ENCODE peak calls at places on chromosomes 13 and 19, in eight cellular contexts. X is choroid plexus epithelial cell, P is glutamatergic neuron, D is esophagus squamous epithelium, O is MM.1S, W is fibroblast of mammary gland, J is endodermal cell, T is foreskin fibroblast. S is an unnamed sample.

GRCh38 chr13:28761586-28761985 is 42.8 kb upstream of the SLC46A3 start:
- DNase-seq in J (no peak), X (peak; percentile 47), D (no peak), W (peak; percentile 26), P (no peak), O (no peak), T (peak; percentile 10), S (no peak)

GRCh38 chr13:26257049-26257448 is 3.1 kb downstream of the CDK8 start:
- DNase-seq in W (no peak), O (no peak), X (no peak), P (no peak), D (no peak), T (no peak), J (no peak), S (no peak)

GRCh38 chr19:5934779-5935472 is 20.9 kb downstream of the CAPS start:
- DNase-seq in T (peak; percentile 80), W (peak; percentile 86), X (peak; percentile 64), D (no peak), P (no peak), O (no peak), J (no peak), S (no peak)

GRCh38 chr19:4393947-4394590 is 6.3 kb downstream of the SH3GL1 start:
- DNase-seq in T (no peak), D (no peak), P (no peak), O (no peak), X (no peak), W (no peak), J (peak; percentile 59), S (no peak)

GRCh38 chr13:111142472-111142871 is 27.4 kb downstream of the ARHGEF7 start:
- DNase-seq in D (no peak), X (no peak), W (no peak), P (no peak), J (no peak), O (no peak), T (no peak), S (no peak)

GRCh38 chr19:14517446-14517839 is 754 bp downstream of the DNAJB1 start:
- DNase-seq in X (no peak), T (no peak), D (no peak), O (no peak), P (no peak), J (no peak), W (no peak), S (no peak)

GRCh38 chr19:12705169-12705568 is 8.7 kb upstream of the FBXW9 start:
- DNase-seq in X (no peak), J (no peak), O (no peak), D (no peak), W (no peak), P (no peak), T (no peak), S (no peak)

GRCh38 chr13:43095771-43096719 is 72.7 kb downstream of the DNAJC15 start:
- DNase-seq in O (no peak), X (no peak), W (peak; percentile 35), P (no peak), T (no peak), J (no peak), D (no peak), S (no peak)

GRCh38 chr19:18768997-18769891 is 21.9 kb downstream of the COMP start:
- DNase-seq in T (no peak), O (no peak), J (no peak), D (no peak), X (no peak), W (no peak), P (peak; percentile 12), S (no peak)

GRCh38 chr19:18770663-18771327 is 20.3 kb downstream of the COMP start:
- DNase-seq in X (no peak), W (no peak), T (no peak), D (no peak), P (no peak), J (no peak), O (no peak), S (no peak)

GRCh38 chr19:18769989-18770528 is 21.0 kb downstream of the COMP start:
- DNase-seq in J (no peak), W (no peak), O (no peak), D (no peak), T (no peak), X (no peak), P (peak; percentile 12), S (no peak)

GRCh38 chr19:18765224-18765623 is 25.9 kb downstream of the COMP start:
- DNase-seq in J (no peak), O (no peak), T (no peak), X (no peak), P (no peak), W (no peak), D (no peak), S (no peak)

GRCh38 chr19:18768046-18768771 is 22.9 kb downstream of the COMP start:
- DNase-seq in J (peak; percentile 69), T (no peak), X (no peak), P (peak; percentile 51), D (no peak), W (no peak), O (no peak), S (no peak)
- TF ChIP-seq CTCF in J (peak; percentile 50), T (no peak), X (no peak), P (peak; percentile 28), D (no peak), W (no peak), O (no peak), S (no peak)

DNA sequence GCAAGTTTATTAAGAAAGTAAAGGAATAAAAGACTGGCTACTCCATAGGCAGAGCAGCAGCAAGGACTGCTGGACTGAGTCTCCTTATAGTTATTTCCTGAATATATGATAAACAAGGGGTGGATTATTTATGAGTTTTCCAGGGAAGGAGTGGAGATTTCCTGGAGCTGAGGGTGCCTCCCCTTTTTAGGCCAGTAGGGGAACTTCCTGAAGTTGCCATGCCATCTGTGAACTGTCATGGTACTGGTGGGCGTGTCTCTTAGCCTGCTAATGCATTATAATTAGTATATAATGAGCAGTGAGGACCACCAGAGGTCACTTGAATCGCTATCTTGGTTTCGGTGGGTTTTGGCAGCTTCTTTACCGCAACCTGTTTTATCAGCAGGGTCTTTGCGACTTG is 13.5 kb downstream of the ZSCAN5A start:
- DNase-seq in O (no peak), P (no peak), W (no peak), X (no peak), T (no peak), D (no peak), J (no peak), S (no peak)
- TF ChIP-seq CTCF in O (no peak), P (peak; percentile 24), W (peak; percentile 8), X (no peak), T (no peak), D (no peak), J (peak; percentile 57), S (no peak)

GRCh38 chr13:50593228-50593627 is 250.3 kb downstream of the DLEU7 start:
- DNase-seq in J (no peak), D (no peak), T (no peak), X (no peak), O (no peak), W (no peak), P (no peak), S (no peak)

GRCh38 chr13:50596776-50597203 is 246.7 kb downstream of the DLEU7 start:
- DNase-seq in D (no peak), P (no peak), J (no peak), X (no peak), T (no peak), W (no peak), O (no peak), S (no peak)

GRCh38 chr13:50592412-50593145 is 250.9 kb downstream of the DLEU7 start:
- DNase-seq in D (no peak), X (peak; percentile 77), J (no peak), T (peak; percentile 68), P (no peak), O (no peak), W (peak; percentile 86), S (no peak)

GRCh38 chr13:50596103-50596502 is 247.4 kb downstream of the DLEU7 start:
- DNase-seq in W (no peak), J (no peak), X (no peak), P (no peak), D (no peak), T (no peak), O (no peak), S (no peak)

DNA sequence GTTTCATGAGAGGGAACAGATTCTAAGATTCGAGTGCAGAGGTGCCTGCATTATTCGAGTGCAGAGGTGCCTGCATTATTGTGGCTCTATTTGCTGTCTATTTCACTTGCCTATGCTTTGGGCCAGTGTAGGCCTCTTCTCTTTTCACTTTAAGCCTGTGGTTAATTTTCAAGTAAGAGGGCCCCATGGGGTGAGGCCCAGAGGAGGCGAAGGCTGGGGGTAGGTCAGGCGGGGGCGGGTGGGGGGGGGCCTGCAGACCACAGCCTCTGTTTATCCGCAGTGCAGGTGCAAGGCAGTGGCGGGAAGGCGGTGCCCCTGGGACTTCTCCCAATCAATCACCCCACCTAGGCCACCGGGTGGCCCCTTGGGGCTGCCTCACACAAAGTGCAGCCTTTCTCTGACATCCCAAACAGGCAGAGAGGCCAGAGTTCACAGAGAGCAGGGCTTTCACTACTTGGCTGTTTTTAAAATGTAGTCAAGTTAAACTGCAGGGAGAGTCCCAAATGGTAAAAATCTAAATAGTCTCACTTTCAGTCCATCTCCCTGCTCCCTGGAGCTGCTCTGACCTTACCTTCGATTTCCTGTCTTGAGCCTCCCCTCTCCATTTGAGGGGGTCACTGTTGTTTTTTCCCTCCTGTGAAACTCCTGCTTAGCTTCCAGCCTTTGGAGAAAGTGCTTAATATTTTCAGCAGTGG is 249.1 kb downstream of the DLEU7 start:
- DNase-seq in X (peak; percentile 16), P (peak; percentile 36), J (peak; percentile 73), T (no peak), D (no peak), O (peak; percentile 16), W (no peak), S (peak; percentile 52)
- TF ChIP-seq CTCF in X (no peak), P (no peak), J (peak; percentile 35), T (no peak), D (no peak), O (no peak), W (no peak), S (no peak)

GRCh38 chr13:106145070-106145469 is 390.4 kb downstream of the EFNB2 start:
- DNase-seq in P (no peak), O (no peak), W (no peak), J (no peak), D (no peak), X (no peak), T (no peak), S (no peak)

GRCh38 chr13:106143930-106144709 is 391.3 kb downstream of the EFNB2 start:
- DNase-seq in W (no peak), J (no peak), X (peak; percentile 60), O (no peak), P (no peak), T (no peak), D (no peak), S (no peak)

GRCh38 chr13:106143392-106143791 is 392.1 kb downstream of the EFNB2 start:
- DNase-seq in X (peak; percentile 78), J (no peak), W (peak; percentile 42), O (no peak), P (no peak), D (no peak), T (peak; percentile 35), S (no peak)

GRCh38 chr13:106151056-106151699 is 384.3 kb downstream of the EFNB2 start:
- DNase-seq in P (no peak), X (peak; percentile 90), W (peak; percentile 97), O (no peak), T (peak; percentile 97), J (no peak), D (no peak), S (no peak)

DNA sequence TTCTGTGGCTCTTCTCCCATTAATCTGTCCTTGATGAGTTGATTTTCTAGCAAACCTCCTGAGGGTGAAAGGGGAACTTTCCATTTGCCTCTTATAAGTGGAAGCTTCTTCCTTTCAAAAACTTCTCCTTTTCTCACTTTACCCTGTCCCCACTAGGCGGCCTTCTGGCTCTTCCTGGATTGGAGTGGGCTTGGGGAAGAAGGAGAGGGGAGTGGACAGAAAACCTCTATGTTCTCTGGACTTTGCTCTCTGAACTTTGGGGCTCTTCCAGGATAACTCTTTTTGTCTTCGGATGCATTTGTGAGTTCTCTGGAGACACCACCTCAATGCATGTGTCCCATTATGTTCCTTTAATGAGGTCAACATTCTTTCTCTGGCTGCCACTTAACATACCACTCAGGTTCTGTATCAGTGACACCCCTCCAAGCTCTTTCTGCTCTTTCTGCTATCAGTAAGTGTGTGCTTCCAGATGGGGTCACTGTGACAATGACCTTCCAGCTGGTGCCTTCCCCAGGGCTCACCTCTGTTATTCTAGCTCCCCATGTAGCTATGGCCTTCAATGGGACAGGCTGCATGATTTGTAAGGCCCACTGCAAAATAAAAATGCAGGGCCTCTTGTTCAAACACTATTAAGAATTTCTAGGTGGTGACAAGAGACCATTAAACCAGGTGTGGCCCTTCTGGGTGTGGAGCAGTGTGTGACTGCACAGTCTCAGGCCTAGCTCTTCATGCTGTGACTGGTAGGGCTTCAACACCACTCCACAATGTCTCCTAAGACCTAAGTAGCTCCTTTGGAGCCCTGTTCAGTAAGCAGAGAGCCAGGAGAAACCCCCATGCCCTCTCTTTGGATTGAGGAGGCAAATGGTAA is 389.2 kb downstream of the EFNB2 start:
- DNase-seq in T (no peak), O (no peak), P (no peak), D (no peak), W (no peak), X (no peak), J (peak; percentile 55), S (no peak)
- TF ChIP-seq CTCF in T (no peak), O (no peak), P (no peak), D (no peak), W (no peak), X (peak; percentile 35), J (peak; percentile 73), S (peak; percentile 1)